ENCODE peak calls at places on chromosomes 5 and 9, in eight cellular contexts. R, S, I, D, Q, J, X and T are unnamed samples. For H3K4me1, the result is how much of the 10 kb centered on the place peaks cover.

GRCh38 chr9:20512106-20512505 is 110.2 kb downstream of the MLLT3 start:
- DNase-seq in R (no peak), S (peak), I (no peak), D (no peak), Q (no peak), J (no peak), X (no peak), T (no peak)

GRCh38 chr9:135252980-135253304 is 165.5 kb downstream of the OLFM1 start:
- DNase-seq in R (no peak), S (no peak), I (no peak), D (no peak), Q (no peak), J (peak), X (no peak), T (no peak)

GRCh38 chr5:83993803-83994202 is 273.1 kb upstream of the HAPLN1 start:
- DNase-seq in R (no peak), S (no peak), I (no peak), D (no peak), Q (no peak), J (no peak), X (no peak), T (no peak)

GRCh38 chr9:131642496-131643083 is 97.3 kb downstream of the PRRT1B start:
- DNase-seq in R (no peak), S (no peak), I (no peak), D (no peak), Q (no peak), J (no peak), X (no peak), T (no peak)

GRCh38 chr5:53335115-53335514 is 145.3 kb upstream of the FST start:
- DNase-seq in R (no peak), S (peak), I (no peak), D (no peak), Q (no peak), J (peak), X (no peak), T (no peak)

GRCh38 chr5:15502208-15502607 is 2.2 kb downstream of the FBXL7 start:
- DNase-seq in R (no peak), S (no peak), I (no peak), D (peak), Q (no peak), J (no peak), X (no peak), T (no peak)

GRCh38 chr5:1474183-1474839 is 29.1 kb upstream of the SLC6A3 start:
- DNase-seq in R (no peak), S (no peak), I (no peak), D (no peak), Q (no peak), J (no peak), X (no peak), T (no peak)

GRCh38 chr5:126178521-126178920 is 244.7 kb upstream of the GRAMD2B start:
- DNase-seq in R (no peak), S (no peak), I (no peak), D (no peak), Q (no peak), J (no peak), X (peak), T (no peak)

GRCh38 chr5:28014779-28015178 is 976.4 kb upstream of the CDH9 start:
- DNase-seq in R (no peak), S (peak), I (no peak), D (no peak), Q (no peak), J (peak), X (no peak), T (no peak)

GRCh38 chr9:86350006-86350755 is 4.0 kb downstream of the TUT7 start:
- DNase-seq in R (no peak), S (no peak), I (no peak), D (no peak), Q (no peak), J (no peak), X (no peak), T (no peak)
- H3K4me3 ChIP-seq in R (peak), S (peak), I (peak), D (no peak), Q (no peak), J (no peak), X (no peak), T (peak)

DNA sequence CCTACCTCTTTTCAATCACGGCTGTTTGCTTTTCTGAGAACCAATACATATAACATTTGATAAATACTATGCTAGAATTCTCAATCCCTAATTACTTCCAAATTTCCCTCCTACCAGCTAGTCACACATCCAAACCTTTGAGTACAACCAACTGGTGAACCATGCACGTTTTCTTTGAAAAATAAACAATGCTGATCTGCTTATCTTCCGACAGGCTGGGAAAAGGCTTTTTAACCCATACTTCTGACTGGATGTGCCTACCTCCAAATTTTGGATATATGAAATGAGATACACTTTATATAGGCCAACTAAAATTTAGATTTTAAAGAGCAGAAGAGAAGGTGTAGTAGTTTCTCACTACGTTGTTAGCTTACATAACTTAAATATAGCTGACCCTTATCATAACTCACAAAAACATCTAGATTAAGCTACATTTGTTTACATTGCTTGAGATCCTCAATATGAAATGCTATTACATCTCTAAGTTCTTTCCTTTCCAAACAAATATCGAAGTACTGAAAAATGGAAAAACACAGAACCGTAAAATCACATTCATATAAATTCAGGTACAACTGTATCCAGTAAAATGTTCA is 2.1 kb downstream of the NR3C1 start:
- DNase-seq in R (no peak), S (no peak), I (no peak), D (no peak), Q (no peak), J (no peak), X (no peak), T (no peak)
- H3K4me1 ChIP-seq in R (under half), S (half or more), I (under half), D (half or more), Q (half or more), J (under half), X (under half), T (under half)

DNA sequence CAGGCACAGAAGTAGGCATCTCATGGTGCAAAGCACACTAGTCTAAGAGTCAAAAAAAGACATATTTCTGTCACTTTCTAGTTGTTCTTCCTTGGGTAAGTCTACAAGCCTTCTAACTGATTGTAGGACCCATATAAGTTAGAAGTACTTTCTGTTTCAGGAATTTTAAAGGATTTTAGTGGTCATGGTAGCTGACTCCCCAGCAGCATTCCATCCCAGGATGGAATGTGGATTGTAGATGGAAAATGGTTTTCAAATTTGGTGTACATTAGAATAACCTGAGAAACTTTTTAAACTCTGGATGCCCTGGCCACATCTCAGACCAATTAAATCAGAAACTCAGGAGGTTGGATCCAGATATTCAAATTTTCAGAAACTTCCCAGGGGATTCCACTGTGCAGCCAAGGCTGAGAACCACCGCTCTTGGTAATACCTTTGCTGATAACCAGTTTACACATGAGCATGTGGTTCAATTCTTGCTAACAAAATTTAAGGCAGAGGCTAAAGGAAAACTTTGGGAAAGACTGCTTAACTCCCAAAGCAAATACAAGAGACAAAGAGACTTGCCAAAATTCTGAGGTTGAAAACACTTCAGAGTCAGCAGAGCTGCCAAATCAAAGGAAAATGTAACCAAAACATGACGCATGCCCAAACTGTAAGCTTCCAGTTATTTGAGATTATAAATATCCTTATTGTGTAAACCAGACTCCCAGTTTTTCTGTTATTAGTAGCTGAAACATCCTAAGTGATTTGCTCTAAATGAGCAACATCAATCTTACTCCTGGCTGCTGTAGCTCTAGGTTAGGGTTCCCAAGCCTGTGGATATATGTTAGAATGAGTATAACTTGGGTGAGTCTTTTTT is 145.4 kb upstream of the MTAP start:
- DNase-seq in R (no peak), S (peak), I (no peak), D (no peak), Q (no peak), J (no peak), X (no peak), T (no peak)
- H3K4me3 ChIP-seq in R (no peak), S (peak), I (no peak), D (no peak), Q (no peak), J (no peak), X (no peak), T (no peak)

GRCh38 chr5:14267166-14267838 is 124.2 kb downstream of the TRIO start:
- DNase-seq in R (no peak), S (peak), I (no peak), D (no peak), Q (no peak), J (peak), X (no peak), T (no peak)

GRCh38 chr5:14265574-14265973 is 122.4 kb downstream of the TRIO start:
- DNase-seq in R (no peak), S (peak), I (no peak), D (no peak), Q (no peak), J (peak), X (no peak), T (no peak)

GRCh38 chr5:14266686-14267085 is 123.5 kb downstream of the TRIO start:
- DNase-seq in R (no peak), S (peak), I (no peak), D (no peak), Q (no peak), J (no peak), X (no peak), T (no peak)

GRCh38 chr5:14264605-14265316 is 121.6 kb downstream of the TRIO start:
- DNase-seq in R (peak), S (peak), I (peak), D (peak), Q (peak), J (peak), X (peak), T (peak)

DNA sequence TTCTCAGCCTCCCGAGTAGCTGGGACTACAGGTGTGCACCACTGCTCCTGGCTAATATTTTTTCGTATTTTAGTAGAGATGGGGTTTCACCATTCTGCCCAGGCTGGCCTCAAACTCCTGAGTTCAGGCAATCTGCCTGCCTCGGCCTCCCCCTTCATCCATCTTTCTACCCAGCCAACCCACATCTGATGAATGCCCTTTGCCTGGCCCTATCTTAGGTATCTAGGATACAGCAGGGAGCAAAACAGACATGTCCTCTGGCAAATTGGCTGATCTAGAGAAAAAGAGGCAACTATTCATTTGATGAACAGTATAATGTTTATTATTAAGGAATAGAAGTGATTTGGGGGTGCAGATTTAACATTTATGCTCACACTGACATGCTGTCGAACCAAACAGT is 123.0 kb downstream of the TRIO start:
- DNase-seq in R (no peak), S (peak), I (no peak), D (no peak), Q (no peak), J (no peak), X (no peak), T (no peak)
- H3K4me1 ChIP-seq in R (under half), S (half or more), I (under half), D (half or more), Q (under half), J (under half), X (half or more), T (half or more)

GRCh38 chr5:172107606-172108005 is 80.4 kb downstream of the STK10 start:
- DNase-seq in R (no peak), S (peak), I (no peak), D (no peak), Q (no peak), J (peak), X (no peak), T (no peak)
- H3K4me3 ChIP-seq in R (no peak), S (peak), I (no peak), D (peak), Q (no peak), J (no peak), X (no peak), T (no peak)

DNA sequence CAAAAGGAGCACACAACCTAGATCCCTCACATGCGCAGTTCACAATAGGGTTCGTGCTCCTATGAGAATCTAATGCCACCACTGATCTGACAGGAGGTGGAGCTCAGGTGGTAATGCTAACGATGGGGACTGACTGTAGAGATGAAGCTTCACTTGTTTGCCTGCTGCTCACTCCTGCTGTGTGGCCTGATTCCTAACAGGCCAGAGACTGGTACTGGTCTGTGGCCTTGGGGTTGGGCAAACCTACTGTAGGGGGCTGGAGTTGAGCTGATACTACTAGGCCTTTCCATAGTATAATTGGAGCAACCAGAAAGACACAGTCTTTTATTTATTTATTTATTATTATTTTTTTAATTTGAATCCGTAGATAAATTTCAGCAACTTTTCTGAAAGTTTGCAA is 5.3 kb downstream of the LNPEP start:
- DNase-seq in R (no peak), S (no peak), I (no peak), D (no peak), Q (no peak), J (peak), X (no peak), T (no peak)
- H3K4me1 ChIP-seq in R (under half), S (under half), I (under half), D (half or more), Q (half or more), J (under half), X (under half), T (under half)

GRCh38 chr5:35856186-35857003 is at the start of gene IL7R:
- DNase-seq in R (no peak), S (peak), I (no peak), D (no peak), Q (peak), J (no peak), X (no peak), T (no peak)
- H3K4me3 ChIP-seq in R (no peak), S (peak), I (peak), D (no peak), Q (peak), J (no peak), X (no peak), T (peak)

DNA sequence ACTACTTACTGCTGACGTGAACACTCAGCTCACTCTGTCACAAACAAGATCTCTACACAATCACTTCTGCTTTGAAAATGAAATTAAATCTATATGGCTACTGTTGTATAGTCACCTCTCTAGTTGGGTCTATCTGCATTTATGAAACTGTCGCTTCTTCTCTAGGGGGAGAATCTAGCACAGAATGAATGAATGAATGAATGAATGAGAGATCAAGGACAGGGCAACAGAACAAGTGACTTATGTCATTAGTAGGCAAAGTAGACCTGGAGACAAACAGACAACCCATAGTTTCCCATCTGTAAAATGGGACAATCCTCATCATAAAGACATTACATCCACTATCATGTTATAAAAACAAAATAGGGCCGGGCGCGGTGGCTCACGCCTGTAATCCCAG is 13.4 kb downstream of the PTCH1 start:
- DNase-seq in R (no peak), S (no peak), I (no peak), D (no peak), Q (no peak), J (no peak), X (no peak), T (no peak)
- H3K4me1 ChIP-seq in R (under half), S (under half), I (under half), D (half or more), Q (under half), J (under half), X (under half), T (under half)

GRCh38 chr5:151213803-151214613 is 9.9 kb downstream of the CCDC69 start:
- DNase-seq in R (peak), S (no peak), I (peak), D (no peak), Q (peak), J (peak), X (peak), T (no peak)
- H3K4me3 ChIP-seq in R (no peak), S (no peak), I (peak), D (peak), Q (peak), J (no peak), X (peak), T (peak)